ENCODE peak calls at places on chromosomes 3 and 15, in four cellular contexts. L is OCI-LY7, U is MM.1S, Q is K562. C is an unnamed sample.

GRCh38 chr3:186931487-186932280 is 1.4 kb downstream of the ST6GAL1 start:
- DNase-seq in U (peak), Q (peak), L (peak), C (peak)

GRCh38 chr3:178097576-178097975 is 438.7 kb upstream of the KCNMB2 start:
- DNase-seq in U (no peak), Q (no peak), L (no peak), C (no peak)

GRCh38 chr3:53166206-53166605 is 5.2 kb downstream of the PRKCD start:
- DNase-seq in L (no peak), Q (no peak), U (no peak), C (no peak)

GRCh38 chr3:111989061-111989678 is 9.6 kb upstream of the TAGLN3 start:
- DNase-seq in U (peak), L (peak), Q (no peak), C (no peak)

GRCh38 chr3:126087552-126088175 is 3.7 kb upstream of the SLC41A3 start:
- DNase-seq in U (no peak), Q (no peak), L (peak), C (no peak)

GRCh38 chr3:105647047-105647446 is 221.8 kb downstream of the CBLB start:
- DNase-seq in Q (no peak), U (no peak), L (no peak), C (no peak)

GRCh38 chr3:23859012-23859743 is 53.4 kb downstream of the UBE2E1 start:
- DNase-seq in L (no peak), Q (no peak), U (no peak), C (no peak)

GRCh38 chr3:98577178-98577895 is 16.1 kb downstream of the CPOX start:
- DNase-seq in Q (no peak), L (no peak), U (no peak), C (no peak)

GRCh38 chr3:127208483-127209100 is 15.7 kb downstream of the PRR23E start:
- DNase-seq in U (no peak), Q (no peak), L (no peak), C (peak)

GRCh38 chr3:23094890-23095462 is 108.2 kb upstream of the UBE2E2 start:
- DNase-seq in Q (no peak), L (no peak), U (no peak), C (no peak)

GRCh38 chr3:79906106-79906505 is 138.3 kb upstream of the ROBO1 start:
- DNase-seq in Q (no peak), U (no peak), L (no peak), C (no peak)

GRCh38 chr3:130850044-130850797 is 43.7 kb upstream of the ATP2C1 start:
- DNase-seq in L (no peak), U (peak), Q (peak), C (no peak)

GRCh38 chr3:119769394-119770149 is 12.3 kb upstream of the NR1I2 start:
- DNase-seq in Q (no peak), L (no peak), U (no peak), C (no peak)
- H2AFZ ChIP-seq in Q (no peak), L (no peak), U (no peak), C (no peak)

GRCh38 chr3:52147804-52148203 is 6.4 kb downstream of the POC1A start:
- DNase-seq in Q (no peak), U (no peak), L (no peak), C (no peak)
- H2AFZ ChIP-seq in Q (no peak), U (no peak), L (no peak), C (no peak)

GRCh38 chr3:143594217-143594616 is 254.1 kb downstream of the SLC9A9 start:
- DNase-seq in L (no peak), U (no peak), Q (no peak), C (no peak)
- H2AFZ ChIP-seq in L (no peak), U (no peak), Q (no peak), C (no peak)

DNA sequence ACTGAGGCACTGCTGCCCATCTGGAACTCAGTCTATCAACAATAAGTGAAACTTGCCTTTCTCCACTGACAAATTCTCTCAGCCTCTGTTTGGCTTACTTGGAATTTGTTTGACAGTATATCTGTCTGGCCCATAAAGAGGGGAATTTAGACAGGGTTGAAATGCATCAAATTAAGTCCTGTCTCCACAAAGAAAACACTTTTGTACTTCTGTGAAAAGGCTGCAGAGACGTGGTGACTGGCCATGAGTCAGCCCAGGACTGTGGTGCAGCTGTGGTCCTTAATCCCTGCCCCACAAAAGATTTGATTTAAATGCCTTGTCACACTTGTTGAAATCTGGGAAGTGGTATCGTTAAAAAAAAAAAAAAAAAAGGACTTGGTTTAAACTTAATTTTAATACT is 47.5 kb downstream of the RYR3 start:
- DNase-seq in L (no peak), Q (no peak), U (no peak), C (no peak)
- H2AFZ ChIP-seq in L (no peak), Q (no peak), U (no peak), C (no peak)

DNA sequence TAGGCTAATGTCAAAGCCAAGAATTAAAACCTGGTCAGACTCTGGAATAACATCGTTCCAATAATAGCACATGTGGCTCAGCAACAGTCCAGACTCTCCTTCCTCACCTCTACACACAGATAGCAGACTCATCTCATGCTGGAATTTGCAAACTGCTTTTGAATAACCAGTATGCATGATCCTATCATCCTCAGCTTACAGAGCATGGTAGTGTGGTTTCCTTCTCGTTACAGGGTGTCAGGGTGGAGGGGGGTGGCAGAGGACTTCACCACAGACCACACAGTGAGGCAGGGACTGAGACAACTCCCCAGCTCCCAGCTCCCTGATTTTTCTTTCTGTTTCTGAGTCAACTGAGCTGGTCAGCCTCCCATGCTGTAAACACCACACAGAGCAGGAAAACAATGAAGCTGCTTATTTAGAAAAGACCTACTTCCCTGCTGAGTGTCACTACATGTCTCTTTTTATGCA is 101.6 kb downstream of the RPL22L1 start:
- DNase-seq in Q (no peak), L (no peak), U (peak), C (no peak)
- H2AFZ ChIP-seq in Q (peak), L (no peak), U (no peak), C (no peak)

GRCh38 chr3:193827831-193828230 is 234.8 kb downstream of the OPA1 start:
- DNase-seq in L (no peak), Q (no peak), U (no peak), C (no peak)

GRCh38 chr3:193828477-193828876 is 235.5 kb downstream of the OPA1 start:
- DNase-seq in U (no peak), Q (no peak), L (no peak), C (no peak)

GRCh38 chr3:193830791-193831191 is 237.8 kb downstream of the OPA1 start:
- DNase-seq in L (no peak), U (no peak), Q (no peak), C (no peak)

GRCh38 chr3:193831495-193832455 is 238.8 kb downstream of the OPA1 start:
- DNase-seq in U (peak), L (peak), Q (no peak), C (no peak)

DNA sequence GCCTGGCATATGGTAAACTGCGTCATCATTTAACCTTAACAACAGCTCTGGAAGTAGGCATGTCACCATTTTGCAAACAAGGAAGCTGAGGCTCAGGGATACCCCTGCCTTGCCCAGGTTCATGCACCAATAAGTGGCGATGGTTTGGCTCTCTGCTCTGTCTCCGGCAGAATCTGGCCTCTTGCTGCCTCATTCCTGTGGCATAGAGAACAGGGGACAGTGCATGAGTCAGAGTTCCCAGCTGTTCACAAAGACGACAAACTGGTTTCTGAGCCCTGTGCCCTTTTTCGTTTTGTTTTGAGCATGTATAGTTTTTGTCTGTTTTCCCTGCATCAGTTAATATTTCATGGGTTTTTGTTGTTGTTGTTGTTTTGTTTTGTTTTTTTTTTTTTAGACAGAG is 236.8 kb downstream of the OPA1 start:
- DNase-seq in L (no peak), U (no peak), Q (no peak), C (no peak)
- H2AFZ ChIP-seq in L (no peak), U (no peak), Q (no peak), C (no peak)

DNA sequence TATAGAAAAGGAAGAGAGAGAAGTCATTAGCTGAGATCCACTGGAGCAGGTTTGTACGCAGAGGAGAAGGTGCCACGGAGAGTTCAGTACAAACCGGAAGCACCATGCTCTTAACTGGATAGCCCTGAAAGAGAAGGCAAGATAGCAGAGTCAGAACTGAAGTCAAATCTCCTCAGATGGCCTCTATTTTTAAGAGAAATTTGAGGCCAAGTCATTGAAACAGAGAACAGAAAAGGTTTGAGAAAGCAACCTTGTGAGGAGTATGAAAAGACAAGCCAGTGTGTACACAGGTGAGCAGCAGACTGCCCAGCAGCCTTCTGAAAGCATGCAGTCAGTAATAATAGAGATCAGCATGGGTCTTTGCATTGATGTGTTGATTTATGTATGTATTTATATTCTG is 66.1 kb upstream of the SPRED1 start:
- DNase-seq in Q (no peak), U (peak), L (no peak), C (no peak)
- H2AFZ ChIP-seq in Q (no peak), U (peak), L (peak), C (no peak)

DNA sequence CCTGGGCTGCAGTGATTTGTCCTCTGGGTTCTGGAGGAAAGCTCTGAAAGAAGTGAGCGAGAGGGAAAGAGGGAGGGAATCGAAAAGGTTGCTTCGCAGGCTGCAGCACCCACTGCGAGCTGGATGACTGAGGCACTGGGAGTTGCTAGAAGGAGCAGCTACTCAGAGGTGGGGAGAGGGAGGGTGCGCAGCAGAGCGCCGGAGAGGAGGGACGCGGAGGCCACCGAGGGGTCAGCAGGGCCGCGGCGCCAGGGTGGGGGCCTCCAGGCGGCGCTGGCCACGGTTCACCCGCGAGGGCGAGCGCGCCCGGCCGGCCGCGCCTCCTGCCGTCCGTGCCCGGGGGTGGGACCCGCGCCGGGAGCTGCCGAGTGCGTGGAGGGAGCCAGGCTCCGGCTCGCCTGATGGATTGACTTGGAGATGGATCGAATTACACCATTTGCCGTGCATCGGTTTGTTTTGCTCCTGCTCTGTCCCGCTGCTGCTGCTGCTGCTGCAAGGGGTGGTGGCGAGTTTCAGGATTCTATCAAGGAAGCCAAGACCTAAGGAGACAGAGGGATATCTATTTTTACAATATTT is at the start of gene SEMA6D:
- DNase-seq in U (peak), L (no peak), Q (no peak), C (peak)
- H2AFZ ChIP-seq in U (peak), L (no peak), Q (no peak), C (no peak)